ENCODE peak calls at places on chromosomes 12 and 14, in five cellular contexts. D is hypothalamus, Y is fibroblast of pulmonary artery, Q is skeletal muscle cell, A is Daoy. R is an unnamed sample.

GRCh38 chr12:109770104-109770860 is 56.7 kb downstream of the FAM222A start:
- DNase-seq in D (peak), Y (no peak), Q (no peak), A (no peak), R (no peak)

GRCh38 chr14:101076451-101077220 is 173.1 kb upstream of the RTL1 start:
- DNase-seq in D (no peak), Y (no peak), Q (no peak), A (no peak), R (no peak)

GRCh38 chr14:90354551-90355298 is 23.0 kb upstream of the NRDE2 start:
- DNase-seq in D (no peak), Y (peak), Q (no peak), A (no peak), R (peak)

GRCh38 chr12:93591137-93591868 is 18.8 kb downstream of the SOCS2 start:
- DNase-seq in D (peak), Y (peak), Q (peak), A (peak), R (peak)

GRCh38 chr12:56151672-56152131 is 685 bp upstream of the MYL6B start:
- DNase-seq in D (peak), Y (no peak), Q (no peak), A (peak), R (no peak)

GRCh38 chr14:72723741-72724530 is 170.0 kb downstream of the DPF3 start:
- DNase-seq in D (no peak), Y (peak), Q (no peak), A (no peak), R (no peak)

GRCh38 chr14:103518416-103519042 is 4.1 kb downstream of the CKB start:
- DNase-seq in D (peak), Y (peak), Q (no peak), A (peak), R (peak)

GRCh38 chr12:13001725-13002040 is 1.6 kb upstream of the HEBP1 start:
- DNase-seq in D (no peak), Y (no peak), Q (no peak), A (peak), R (no peak)

GRCh38 chr14:61749867-61750266 is 12.4 kb upstream of the SNAPC1 start:
- DNase-seq in D (no peak), Y (no peak), Q (no peak), A (peak), R (no peak)

GRCh38 chr12:91896725-91897515 is 248.7 kb downstream of the BTG1 start:
- DNase-seq in D (no peak), Y (peak), Q (no peak), A (no peak), R (no peak)

GRCh38 chr12:79402626-79403025 is 288.1 kb downstream of the PAWR start:
- DNase-seq in D (no peak), Y (no peak), Q (no peak), A (no peak), R (peak)

GRCh38 chr12:95351745-95352144 is 122.2 kb upstream of the METAP2 start:
- DNase-seq in D (no peak), Y (no peak), Q (no peak), A (no peak), R (no peak)

GRCh38 chr14:61451491-61451890 is 130.1 kb downstream of the PRKCH start:
- DNase-seq in D (no peak), Y (no peak), Q (no peak), A (no peak), R (no peak)

GRCh38 chr12:59699408-59700144 is 103.7 kb downstream of the SLC16A7 start:
- DNase-seq in D (no peak), Y (peak), Q (peak), A (no peak), R (peak)

GRCh38 chr12:109844983-109845841 is 12.0 kb upstream of the TRPV4 start:
- DNase-seq in D (peak), Y (peak), Q (no peak), A (peak), R (peak)

GRCh38 chr12:124538194-124539082 is 29.0 kb downstream of the NCOR2 start:
- DNase-seq in D (no peak), Y (no peak), Q (no peak), A (no peak), R (no peak)

GRCh38 chr12:50221228-50222008 is 54.2 kb upstream of the CERS5 start:
- DNase-seq in D (no peak), Y (peak), Q (peak), A (peak), R (peak)

GRCh38 chr12:95481072-95481471 is 7.1 kb downstream of the METAP2 start:
- DNase-seq in D (no peak), Y (peak), Q (no peak), A (no peak), R (no peak)

R was measured in M059J.